ENCODE peak calls at places on chromosomes 3 and 15, in seven cellular contexts. One of them, this sample, is unnamed.

GRCh38 chr15:66424963-66425612 is 38.4 kb downstream of the MAP2K1 start:
- DNase-seq in endothelial cell of umbilical vein: no peak
- DNase-seq in heart right ventricle: no peak
- DNase-seq in bronchial epithelial cell: no peak
- DNase-seq in BJ: no peak
- DNase-seq in GM12864: no peak
- DNase-seq in AG09319: no peak
- DNase-seq in this sample: peak; percentile 45

GRCh38 chr3:15983232-15983631 is 185.5 kb upstream of the ANKRD28 start:
- DNase-seq in heart right ventricle: no peak
- DNase-seq in AG09319: peak; percentile 79
- DNase-seq in GM12864: no peak
- DNase-seq in BJ: peak; percentile 72
- DNase-seq in endothelial cell of umbilical vein: no peak
- DNase-seq in bronchial epithelial cell: peak; percentile 91
- DNase-seq in this sample: no peak

GRCh38 chr3:32347286-32348125 is 44.1 kb upstream of the CMTM7 start:
- DNase-seq in heart right ventricle: peak; percentile 47
- DNase-seq in GM12864: no peak
- DNase-seq in AG09319: no peak
- DNase-seq in bronchial epithelial cell: no peak
- DNase-seq in endothelial cell of umbilical vein: no peak
- DNase-seq in BJ: no peak
- DNase-seq in this sample: no peak

GRCh38 chr15:37115538-37115937 is 15.2 kb upstream of the MEIS2 start:
- DNase-seq in AG09319: no peak
- DNase-seq in endothelial cell of umbilical vein: no peak
- DNase-seq in heart right ventricle: no peak
- DNase-seq in BJ: no peak
- DNase-seq in bronchial epithelial cell: no peak
- DNase-seq in GM12864: no peak
- DNase-seq in this sample: no peak

GRCh38 chr3:71881041-71881440 is 96.1 kb upstream of the PROK2 start:
- DNase-seq in heart right ventricle: no peak
- DNase-seq in AG09319: no peak
- DNase-seq in BJ: no peak
- DNase-seq in bronchial epithelial cell: no peak
- DNase-seq in GM12864: no peak
- DNase-seq in endothelial cell of umbilical vein: no peak
- DNase-seq in this sample: no peak

GRCh38 chr3:111676177-111677021 is 81.3 kb upstream of the ZBED2 start:
- DNase-seq in GM12864: no peak
- DNase-seq in BJ: no peak
- DNase-seq in AG09319: no peak
- DNase-seq in endothelial cell of umbilical vein: peak; percentile 80
- DNase-seq in bronchial epithelial cell: peak; percentile 99
- DNase-seq in heart right ventricle: no peak
- DNase-seq in this sample: no peak

GRCh38 chr3:66428733-66429132 is 72.1 kb downstream of the LRIG1 start:
- DNase-seq in AG09319: peak; percentile 95
- DNase-seq in endothelial cell of umbilical vein: peak; percentile 100
- DNase-seq in heart right ventricle: peak; percentile 56
- DNase-seq in BJ: peak; percentile 98
- DNase-seq in GM12864: no peak
- DNase-seq in bronchial epithelial cell: peak; percentile 97
- DNase-seq in this sample: no peak

GRCh38 chr15:91941871-91942270 is 88.4 kb downstream of the SLCO3A1 start:
- DNase-seq in BJ: no peak
- DNase-seq in bronchial epithelial cell: no peak
- DNase-seq in AG09319: no peak
- DNase-seq in GM12864: no peak
- DNase-seq in endothelial cell of umbilical vein: no peak
- DNase-seq in heart right ventricle: no peak
- DNase-seq in this sample: no peak

GRCh38 chr15:73564255-73564654 is 68.9 kb downstream of the NPTN start:
- DNase-seq in AG09319: no peak
- DNase-seq in GM12864: no peak
- DNase-seq in heart right ventricle: no peak
- DNase-seq in BJ: peak; percentile 11
- DNase-seq in bronchial epithelial cell: peak; percentile 40
- DNase-seq in endothelial cell of umbilical vein: peak; percentile 73
- DNase-seq in this sample: no peak

GRCh38 chr15:45670511-45670910 is 35.7 kb downstream of the SQOR start:
- DNase-seq in GM12864: no peak
- DNase-seq in AG09319: no peak
- DNase-seq in heart right ventricle: no peak
- DNase-seq in endothelial cell of umbilical vein: peak; percentile 97
- DNase-seq in BJ: no peak
- DNase-seq in bronchial epithelial cell: no peak
- DNase-seq in this sample: no peak

GRCh38 chr15:70376929-70377691 is 279.4 kb upstream of the TLE3 start:
- DNase-seq in BJ: peak; percentile 7
- DNase-seq in GM12864: no peak
- DNase-seq in bronchial epithelial cell: peak; percentile 64
- DNase-seq in AG09319: peak; percentile 18
- DNase-seq in heart right ventricle: peak; percentile 78
- DNase-seq in endothelial cell of umbilical vein: peak; percentile 7
- DNase-seq in this sample: no peak

GRCh38 chr15:77654975-77655374 is 22.3 kb upstream of the LINGO1 start:
- DNase-seq in endothelial cell of umbilical vein: no peak
- DNase-seq in BJ: no peak
- DNase-seq in bronchial epithelial cell: no peak
- DNase-seq in GM12864: no peak
- DNase-seq in AG09319: no peak
- DNase-seq in heart right ventricle: no peak
- DNase-seq in this sample: no peak
- TF ChIP-seq CTCF in endothelial cell of umbilical vein: peak; percentile 8
- TF ChIP-seq CTCF in BJ: peak; percentile 28
- TF ChIP-seq CTCF in bronchial epithelial cell: peak; percentile 41
- TF ChIP-seq CTCF in GM12864: peak; percentile 47
- TF ChIP-seq CTCF in AG09319: no peak
- TF ChIP-seq CTCF in heart right ventricle: no peak
- TF ChIP-seq CTCF in this sample: no peak

GRCh38 chr15:98386594-98386993 is 261.7 kb upstream of the IGF1R start:
- DNase-seq in heart right ventricle: no peak
- DNase-seq in AG09319: no peak
- DNase-seq in bronchial epithelial cell: no peak
- DNase-seq in GM12864: no peak
- DNase-seq in BJ: no peak
- DNase-seq in endothelial cell of umbilical vein: no peak
- DNase-seq in this sample: no peak
- TF ChIP-seq CTCF in heart right ventricle: no peak
- TF ChIP-seq CTCF in AG09319: no peak
- TF ChIP-seq CTCF in bronchial epithelial cell: no peak
- TF ChIP-seq CTCF in GM12864: no peak
- TF ChIP-seq CTCF in BJ: no peak
- TF ChIP-seq CTCF in endothelial cell of umbilical vein: no peak
- TF ChIP-seq CTCF in this sample: no peak

GRCh38 chr3:38842266-38842965 is 26.4 kb upstream of the SCN10A start:
- DNase-seq in GM12864: no peak
- DNase-seq in endothelial cell of umbilical vein: no peak
- DNase-seq in bronchial epithelial cell: no peak
- DNase-seq in BJ: no peak
- DNase-seq in heart right ventricle: no peak
- DNase-seq in AG09319: no peak
- DNase-seq in this sample: no peak

GRCh38 chr3:38836561-38836960 is 20.5 kb upstream of the SCN10A start:
- DNase-seq in heart right ventricle: no peak
- DNase-seq in GM12864: no peak
- DNase-seq in endothelial cell of umbilical vein: no peak
- DNase-seq in AG09319: no peak
- DNase-seq in bronchial epithelial cell: no peak
- DNase-seq in BJ: no peak
- DNase-seq in this sample: no peak

GRCh38 chr3:38837358-38837757 is 21.3 kb upstream of the SCN10A start:
- DNase-seq in bronchial epithelial cell: no peak
- DNase-seq in AG09319: no peak
- DNase-seq in heart right ventricle: no peak
- DNase-seq in endothelial cell of umbilical vein: no peak
- DNase-seq in GM12864: no peak
- DNase-seq in BJ: no peak
- DNase-seq in this sample: no peak

GRCh38 chr3:38843898-38844297 is 27.9 kb upstream of the SCN10A start:
- DNase-seq in GM12864: no peak
- DNase-seq in heart right ventricle: no peak
- DNase-seq in bronchial epithelial cell: peak; percentile 54
- DNase-seq in AG09319: peak; percentile 37
- DNase-seq in endothelial cell of umbilical vein: peak; percentile 71
- DNase-seq in BJ: no peak
- DNase-seq in this sample: no peak

GRCh38 chr3:38840987-38841386 is 25.0 kb upstream of the SCN10A start:
- DNase-seq in BJ: no peak
- DNase-seq in bronchial epithelial cell: no peak
- DNase-seq in endothelial cell of umbilical vein: peak; percentile 33
- DNase-seq in GM12864: no peak
- DNase-seq in heart right ventricle: no peak
- DNase-seq in AG09319: no peak
- DNase-seq in this sample: no peak
- TF ChIP-seq CTCF in BJ: no peak
- TF ChIP-seq CTCF in bronchial epithelial cell: no peak
- TF ChIP-seq CTCF in endothelial cell of umbilical vein: peak; percentile 14
- TF ChIP-seq CTCF in GM12864: no peak
- TF ChIP-seq CTCF in heart right ventricle: no peak
- TF ChIP-seq CTCF in AG09319: no peak
- TF ChIP-seq CTCF in this sample: no peak

GRCh38 chr3:64224826-64225606 is at the start of gene PRICKLE2:
- DNase-seq in GM12864: peak; percentile 75
- DNase-seq in AG09319: peak; percentile 81
- DNase-seq in BJ: peak; percentile 74
- DNase-seq in heart right ventricle: peak; percentile 75
- DNase-seq in bronchial epithelial cell: no peak
- DNase-seq in endothelial cell of umbilical vein: peak; percentile 95
- DNase-seq in this sample: peak; percentile 47
- TF ChIP-seq CTCF in GM12864: peak; percentile 36
- TF ChIP-seq CTCF in AG09319: peak; percentile 28
- TF ChIP-seq CTCF in BJ: peak; percentile 40
- TF ChIP-seq CTCF in heart right ventricle: no peak
- TF ChIP-seq CTCF in bronchial epithelial cell: no peak
- TF ChIP-seq CTCF in endothelial cell of umbilical vein: no peak
- TF ChIP-seq CTCF in this sample: no peak

DNA sequence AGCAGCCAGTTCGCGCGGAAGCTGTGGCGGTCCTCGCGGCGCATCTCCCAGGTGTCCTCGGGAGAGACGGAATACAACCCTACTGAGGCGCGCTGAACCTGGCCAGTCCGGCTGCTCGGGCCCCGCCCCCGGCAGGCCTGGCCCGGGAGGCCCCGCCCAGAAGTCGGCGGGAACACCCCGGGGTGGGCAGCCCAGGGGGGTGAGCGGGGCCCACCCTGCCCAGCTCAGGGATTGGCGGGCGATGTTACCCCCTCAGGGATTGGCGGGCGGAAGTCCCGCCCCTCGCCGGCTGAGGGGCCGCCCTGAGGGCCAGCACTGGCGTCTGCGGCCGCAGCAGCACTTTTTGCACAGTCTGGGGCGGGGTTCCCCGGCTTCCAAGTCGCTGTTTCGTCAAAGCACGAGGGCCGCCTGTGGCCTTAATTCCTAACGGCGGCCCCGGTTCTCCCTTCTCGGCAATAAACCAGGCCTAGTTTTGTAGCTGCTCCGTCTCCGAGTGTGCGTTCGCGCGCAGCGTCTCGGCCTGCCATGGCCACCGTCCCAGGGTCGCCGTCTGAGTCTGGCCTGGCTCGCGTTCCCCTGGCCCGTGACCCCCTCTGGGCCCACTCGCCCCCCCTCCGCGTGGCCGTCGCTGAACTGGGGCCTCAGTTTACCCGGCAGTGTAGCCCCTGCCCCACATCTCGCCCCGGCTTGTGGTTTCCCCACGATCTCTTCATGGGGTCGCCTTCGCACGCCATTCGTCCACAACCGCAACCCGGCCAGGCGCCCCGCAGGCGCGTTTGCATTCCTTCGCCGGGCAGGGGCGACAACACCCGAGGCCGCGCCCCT is 30.0 kb downstream of the NBEAL2 start:
- DNase-seq in AG09319: peak; percentile 81
- DNase-seq in BJ: peak; percentile 65
- DNase-seq in GM12864: no peak
- DNase-seq in endothelial cell of umbilical vein: peak; percentile 91
- DNase-seq in heart right ventricle: peak; percentile 93
- DNase-seq in bronchial epithelial cell: peak; percentile 73
- DNase-seq in this sample: peak; percentile 98
- TF ChIP-seq CTCF in AG09319: no peak
- TF ChIP-seq CTCF in BJ: no peak
- TF ChIP-seq CTCF in GM12864: no peak
- TF ChIP-seq CTCF in endothelial cell of umbilical vein: no peak
- TF ChIP-seq CTCF in heart right ventricle: no peak
- TF ChIP-seq CTCF in bronchial epithelial cell: no peak
- TF ChIP-seq CTCF in this sample: no peak

DNA sequence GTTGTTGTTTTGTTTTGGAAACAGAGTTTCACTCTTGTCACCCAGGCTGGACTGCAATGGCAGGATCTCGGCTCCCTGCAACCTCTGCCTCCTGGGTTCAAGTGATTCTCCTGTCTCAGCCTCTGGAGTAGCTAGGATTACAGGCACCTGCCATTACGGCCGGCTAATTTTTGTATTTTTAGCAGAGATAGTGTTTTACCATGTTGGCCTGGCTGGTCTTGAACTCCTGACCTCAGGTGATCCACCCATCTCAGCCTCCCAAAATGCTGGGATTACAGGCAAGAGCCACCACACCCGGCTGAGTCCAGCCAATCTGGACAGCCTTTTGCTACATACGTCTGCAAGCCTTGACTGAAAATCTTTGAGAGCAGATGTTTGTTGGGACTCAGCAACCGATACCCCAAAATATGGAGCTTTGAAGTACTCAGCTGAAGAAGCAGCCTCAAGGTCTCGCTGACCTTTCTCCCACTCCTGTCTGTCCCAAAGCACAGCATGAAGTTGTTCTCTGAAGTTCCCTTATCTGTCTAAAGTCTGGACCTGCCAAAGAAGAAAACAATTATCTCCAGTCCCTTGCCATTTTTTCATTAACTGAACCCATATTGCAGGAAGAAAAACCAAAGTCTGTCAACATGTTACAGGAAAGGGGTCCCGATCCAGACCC is 9.6 kb upstream of the NUP210 start:
- DNase-seq in heart right ventricle: no peak
- DNase-seq in AG09319: no peak
- DNase-seq in endothelial cell of umbilical vein: no peak
- DNase-seq in BJ: no peak
- DNase-seq in GM12864: no peak
- DNase-seq in bronchial epithelial cell: no peak
- DNase-seq in this sample: no peak
- TF ChIP-seq CTCF in heart right ventricle: no peak
- TF ChIP-seq CTCF in AG09319: no peak
- TF ChIP-seq CTCF in endothelial cell of umbilical vein: no peak
- TF ChIP-seq CTCF in BJ: no peak
- TF ChIP-seq CTCF in GM12864: no peak
- TF ChIP-seq CTCF in bronchial epithelial cell: no peak
- TF ChIP-seq CTCF in this sample: no peak

GRCh38 chr3:188349276-188349962 is 195.5 kb downstream of the LPP start:
- DNase-seq in BJ: no peak
- DNase-seq in GM12864: no peak
- DNase-seq in AG09319: no peak
- DNase-seq in bronchial epithelial cell: peak; percentile 14
- DNase-seq in heart right ventricle: no peak
- DNase-seq in endothelial cell of umbilical vein: no peak
- DNase-seq in this sample: no peak
- TF ChIP-seq CTCF in BJ: no peak
- TF ChIP-seq CTCF in GM12864: no peak
- TF ChIP-seq CTCF in AG09319: no peak
- TF ChIP-seq CTCF in bronchial epithelial cell: no peak
- TF ChIP-seq CTCF in heart right ventricle: no peak
- TF ChIP-seq CTCF in endothelial cell of umbilical vein: no peak
- TF ChIP-seq CTCF in this sample: no peak